ENCODE peak calls at places on chromosome 17, in five cellular contexts. D is K562, B is GM12878, W is HepG2, M is SK-N-SH. A is an unnamed sample.

GRCh38 chr17:58205936-58206335 is 13.1 kb downstream of the MKS1 start:
- DNase-seq in B (no peak), W (no peak), M (no peak), D (no peak), A (no peak)

GRCh38 chr17:9331512-9332163 is 244.0 kb downstream of the STX8 start:
- DNase-seq in M (no peak), W (no peak), D (no peak), B (no peak), A (no peak)

GRCh38 chr17:48052956-48053757 is 5.0 kb downstream of the NFE2L1 start:
- DNase-seq in B (no peak), W (peak; percentile 77), M (peak; percentile 80), D (peak; percentile 32), A (no peak)

GRCh38 chr17:7176107-7176851 is 2.9 kb downstream of the ASGR1 start:
- DNase-seq in W (no peak), D (no peak), B (no peak), M (no peak), A (no peak)

GRCh38 chr17:81277421-81277820 is 17.7 kb downstream of the SLC38A10 start:
- DNase-seq in B (no peak), M (peak; percentile 99), W (no peak), D (no peak), A (no peak)

GRCh38 chr17:72501404-72502110 is 380.7 kb downstream of the SOX9 start:
- DNase-seq in M (no peak), W (peak; percentile 89), B (no peak), D (no peak), A (no peak)

GRCh38 chr17:44424828-44425463 is 35.5 kb upstream of the ITGA2B start:
- DNase-seq in M (no peak), W (no peak), D (no peak), B (no peak), A (no peak)

GRCh38 chr17:65698381-65699061 is 137.1 kb upstream of the AXIN2 start:
- DNase-seq in B (no peak), W (peak; percentile 71), M (no peak), D (no peak), A (no peak)

GRCh38 chr17:18228176-18228682 is 2.8 kb downstream of the LLGL1 start:
- DNase-seq in B (no peak), M (no peak), D (no peak), W (no peak), A (no peak)

GRCh38 chr17:67390006-67390645 is 13.0 kb downstream of the PITPNC1 start:
- DNase-seq in D (no peak), W (no peak), M (no peak), B (no peak), A (no peak)

GRCh38 chr17:35715416-35715815 is 16.0 kb upstream of the RASL10B start:
- DNase-seq in D (no peak), W (no peak), M (no peak), B (no peak), A (no peak)

GRCh38 chr17:59440757-59441458 is 109.5 kb downstream of the YPEL2 start:
- DNase-seq in W (peak; percentile 88), D (peak; percentile 80), M (peak; percentile 82), B (peak; percentile 68), A (peak; percentile 84)

GRCh38 chr17:39225974-39226683 is 384 bp upstream of the STAC2 start:
- DNase-seq in D (peak; percentile 83), B (no peak), M (peak; percentile 98), W (no peak), A (no peak)

GRCh38 chr17:4986403-4986802 is 1.1 kb downstream of the CAMTA2 start:
- DNase-seq in D (no peak), B (no peak), M (no peak), W (no peak), A (no peak)

GRCh38 chr17:17742133-17742621 is 60.9 kb downstream of the RAI1 start:
- DNase-seq in W (no peak), B (no peak), M (peak; percentile 50), D (no peak), A (no peak)

GRCh38 chr17:40329981-40330794 is 21.2 kb downstream of the RARA start:
- DNase-seq in D (no peak), M (peak; percentile 67), W (no peak), B (no peak), A (peak; percentile 89)

GRCh38 chr17:72976971-72977767 is 115.3 kb downstream of the SLC39A11 start:
- DNase-seq in B (peak; percentile 38), M (no peak), W (no peak), D (peak; percentile 59), A (peak; percentile 12)

GRCh38 chr17:8939496-8940334 is 25.8 kb downstream of the PIK3R5 start:
- DNase-seq in D (no peak), M (no peak), W (no peak), B (peak; percentile 79), A (no peak)

GRCh38 chr17:82030470-82031302 is 792 bp upstream of the RAC3 start:
- DNase-seq in W (no peak), M (peak; percentile 96), B (no peak), D (peak; percentile 82), A (peak; percentile 85)

GRCh38 chr17:21287703-21288449 is 3.4 kb downstream of the MAP2K3 start:
- DNase-seq in B (peak; percentile 83), W (peak; percentile 97), D (no peak), M (peak; percentile 43), A (peak; percentile 89)

GRCh38 chr17:76567634-76568432 is 17.8 kb downstream of the ST6GALNAC2 start:
- DNase-seq in D (peak; percentile 30), W (peak; percentile 60), M (peak; percentile 45), B (no peak), A (peak; percentile 82)

GRCh38 chr17:65092262-65092661 is 35.7 kb upstream of the GNA13 start:
- DNase-seq in B (no peak), D (no peak), M (no peak), W (no peak), A (no peak)

GRCh38 chr17:78127240-78127887 is 1.2 kb downstream of the TMC6 start:
- DNase-seq in D (peak; percentile 76), W (peak; percentile 93), B (no peak), M (peak; percentile 58), A (peak; percentile 90)

DNA sequence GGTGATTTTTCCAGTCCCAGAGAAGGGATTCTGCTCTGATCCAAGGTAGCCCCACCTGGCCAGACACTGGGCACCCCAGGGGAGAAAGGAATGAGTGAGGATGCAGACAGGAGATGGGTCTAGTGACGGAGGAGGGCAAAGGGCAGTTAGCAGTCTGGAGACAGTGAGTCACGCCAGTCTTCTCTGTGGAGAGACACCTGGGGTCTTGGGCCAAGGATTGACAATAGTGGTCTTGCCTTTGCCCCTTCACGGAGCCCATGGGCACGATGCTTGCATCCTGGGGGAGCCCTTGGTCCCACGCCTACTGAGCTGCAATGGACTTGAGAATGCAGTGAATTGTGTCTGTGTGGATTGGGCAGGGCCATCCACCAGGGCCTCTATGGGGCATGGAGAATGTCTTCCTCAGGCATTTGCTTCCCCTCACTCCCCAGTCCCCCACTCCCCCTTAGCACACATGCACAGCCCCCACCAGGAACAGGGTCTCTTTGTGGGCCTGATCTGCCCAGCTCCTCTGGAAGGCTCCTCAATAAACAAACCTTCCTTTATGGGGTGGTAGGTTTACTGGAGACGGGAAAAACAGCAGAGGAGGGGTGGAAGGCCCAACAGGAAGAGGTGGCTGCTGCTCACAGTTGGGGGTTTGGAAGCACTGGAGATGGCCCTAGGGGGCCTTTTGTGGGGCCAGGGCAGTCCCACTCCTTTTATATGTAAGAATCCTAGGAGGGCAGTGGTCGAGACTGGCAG is 1.4 kb downstream of the CHAD start:
- DNase-seq in D (no peak), W (no peak), B (no peak), M (no peak), A (no peak)
- TF ChIP-seq REST in D (no peak), W (no peak), B (no peak), M (no peak), A (no peak)

DNA sequence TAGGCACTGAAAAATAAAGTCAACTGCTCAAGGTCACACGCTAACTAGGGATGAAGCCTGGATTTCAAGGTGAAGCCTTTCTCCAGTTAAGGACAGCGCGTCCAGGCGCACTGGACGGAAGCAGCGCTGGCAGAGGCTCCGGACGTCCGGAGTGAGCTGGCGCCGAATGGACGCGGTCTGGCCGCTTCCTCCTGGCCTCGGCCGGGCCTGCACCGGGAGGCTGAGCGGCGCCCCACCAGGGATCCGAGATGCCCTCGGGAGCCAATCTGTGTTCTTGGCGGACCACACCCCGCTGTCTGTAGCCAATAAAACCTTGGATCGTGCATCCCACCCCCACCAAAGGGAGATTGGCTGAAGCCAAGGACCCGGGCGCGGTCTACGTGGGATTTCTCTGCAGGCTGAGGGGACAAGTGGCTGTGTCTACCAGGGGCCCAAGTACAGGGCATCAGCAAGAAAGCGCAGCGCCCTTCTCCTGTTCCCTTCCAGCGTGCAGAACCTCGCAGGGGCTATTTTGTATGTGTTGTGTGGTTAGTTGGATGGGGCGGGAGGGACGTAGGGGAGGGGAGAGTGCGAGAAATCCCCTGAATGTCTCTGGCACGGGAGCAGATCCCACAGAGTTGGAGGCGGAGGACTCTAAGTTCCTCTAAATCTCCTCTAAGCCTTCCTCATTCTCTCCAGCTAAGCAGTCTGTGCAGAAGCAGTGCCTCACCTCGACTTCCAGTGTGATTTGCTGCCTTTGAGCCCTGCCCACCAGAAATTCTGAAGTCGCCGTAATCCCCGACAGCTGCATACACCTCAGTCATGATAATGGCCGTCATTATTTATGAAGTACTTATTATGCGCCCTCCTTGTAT is 2.5 kb upstream of the AKAP10 start:
- DNase-seq in M (no peak), B (no peak), D (no peak), W (no peak), A (no peak)
- TF ChIP-seq GABPA in M (no peak), B (no peak), D (no peak), W (no peak), A (no peak)

GRCh38 chr17:60901806-60902205 is 224.2 kb downstream of the BCAS3 start:
- DNase-seq in B (no peak), W (no peak), M (no peak), D (no peak), A (no peak)

GRCh38 chr17:60904582-60904981 is 226.9 kb downstream of the BCAS3 start:
- DNase-seq in B (no peak), D (no peak), W (no peak), M (no peak), A (no peak)

GRCh38 chr17:60901222-60901621 is 223.6 kb downstream of the BCAS3 start:
- DNase-seq in D (no peak), W (no peak), M (no peak), B (no peak), A (no peak)

GRCh38 chr17:60900688-60901087 is 223.0 kb downstream of the BCAS3 start:
- DNase-seq in D (no peak), M (no peak), B (no peak), W (no peak), A (no peak)

GRCh38 chr17:60902399-60902798 is 224.7 kb downstream of the BCAS3 start:
- DNase-seq in B (no peak), M (no peak), W (no peak), D (no peak), A (no peak)
- TF ChIP-seq REST in B (no peak), M (no peak), W (no peak), D (no peak), A (no peak)

DNA sequence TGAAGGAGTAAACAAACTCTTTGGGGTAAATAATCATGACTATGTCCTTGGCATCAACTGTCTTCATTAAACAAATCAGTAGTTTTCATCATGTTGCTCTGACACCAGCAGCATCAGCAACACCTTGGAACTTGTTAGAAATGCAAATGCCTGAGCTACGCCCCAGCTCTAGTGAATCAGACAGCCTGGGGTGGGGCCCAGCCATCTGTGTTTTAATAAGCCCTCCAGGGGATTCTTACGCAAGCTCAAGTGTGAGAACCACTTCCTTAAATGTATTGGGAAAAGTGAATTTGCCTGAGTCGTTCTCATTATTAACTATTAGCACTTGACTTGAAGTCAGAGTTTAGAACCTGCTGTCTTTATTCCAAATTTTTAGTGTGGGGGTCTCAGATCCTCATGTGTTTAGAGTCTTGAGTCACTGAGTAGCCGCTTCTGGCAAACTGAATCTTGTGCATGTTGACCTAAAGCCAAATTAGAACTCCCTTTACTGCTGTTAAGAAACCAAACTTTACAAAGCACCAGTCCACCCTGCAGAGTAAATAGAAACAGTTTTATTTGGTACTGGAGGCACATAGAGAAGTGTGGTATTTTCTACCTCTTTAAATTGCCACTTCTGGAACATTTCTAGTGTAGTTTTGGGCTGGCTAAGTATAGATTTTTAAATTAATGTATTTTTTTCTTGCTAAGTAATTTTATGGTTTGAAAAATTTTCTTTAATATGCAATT is 137.4 kb upstream of the COX10 start:
- DNase-seq in D (no peak), B (no peak), M (no peak), W (no peak), A (peak; percentile 17)
- TF ChIP-seq GABPA in D (no peak), B (no peak), M (no peak), W (no peak), A (no peak)